ENCODE peak calls at places on chromosomes 16 and 17, in four cellular contexts. F is iris pigment epithelial cell; M is posterior vena cava; T is CD8-positive, alpha-beta memory T cell. D is an unnamed sample.

GRCh38 chr16:74991593-74992403 is 6.9 kb upstream of the WDR59 start:
- DNase-seq in M (no peak), T (no peak), F (no peak), D (no peak)

GRCh38 chr16:78005881-78006280 is 16.5 kb upstream of the CLEC3A start:
- DNase-seq in F (no peak), T (no peak), M (no peak), D (no peak)

GRCh38 chr17:47896672-47897490 is 845 bp downstream of the SP2 start:
- DNase-seq in F (peak; percentile 23), T (no peak), M (no peak), D (no peak)

GRCh38 chr17:12574525-12574924 is 91.2 kb upstream of the MYOCD start:
- DNase-seq in M (no peak), F (no peak), T (no peak), D (no peak)

GRCh38 chr17:46819906-46820351 is 1.4 kb upstream of the WNT3 start:
- DNase-seq in M (no peak), F (no peak), T (no peak), D (no peak)

GRCh38 chr16:83102336-83102735 is 475.6 kb downstream of the CDH13 start:
- DNase-seq in M (no peak), T (no peak), F (no peak), D (no peak)

GRCh38 chr17:56939869-56940484 is 20.9 kb downstream of the COIL start:
- DNase-seq in T (peak; percentile 53), M (no peak), F (peak; percentile 53), D (no peak)

GRCh38 chr16:27571433-27572306 is 21.7 kb downstream of the KATNIP start:
- DNase-seq in T (no peak), M (no peak), F (no peak), D (no peak)

GRCh38 chr16:89322381-89323119 is 105.0 kb downstream of the ZNF778 start:
- DNase-seq in T (no peak), F (peak; percentile 93), M (no peak), D (no peak)

GRCh38 chr16:30628628-30629342 is 18.6 kb upstream of the ZNF689 start:
- DNase-seq in M (peak; percentile 95), T (peak; percentile 77), F (peak; percentile 59), D (peak; percentile 75)

GRCh38 chr17:10737168-10737622 is 7.4 kb upstream of the TMEM220 start:
- DNase-seq in F (peak; percentile 60), T (peak; percentile 46), M (peak; percentile 76), D (no peak)

GRCh38 chr17:77464988-77465357 is 324.2 kb downstream of the SEC14L1 start:
- DNase-seq in T (no peak), M (no peak), F (no peak), D (no peak)

GRCh38 chr16:763386-763785 is 2.9 kb downstream of the MSLN start:
- DNase-seq in T (no peak), F (no peak), M (no peak), D (no peak)

GRCh38 chr16:49643429-49644142 is 212.3 kb downstream of the ZNF423 start:
- DNase-seq in F (peak; percentile 76), M (peak; percentile 79), T (no peak), D (no peak)

GRCh38 chr17:72297326-72298115 is 176.7 kb downstream of the SOX9 start:
- DNase-seq in F (peak; percentile 79), T (no peak), M (no peak), D (no peak)

GRCh38 chr17:3033741-3034577 is 29.4 kb downstream of the OR1D5 start:
- DNase-seq in F (no peak), M (no peak), T (no peak), D (no peak)

GRCh38 chr16:88370365-88370764 is 12.4 kb upstream of the ZNF469 start:
- DNase-seq in F (no peak), T (no peak), M (peak; percentile 43), D (no peak)

GRCh38 chr16:56190903-56191806 is at the start of gene GNAO1:
- DNase-seq in T (peak; percentile 26), F (peak; percentile 43), M (peak; percentile 90), D (peak; percentile 42)

GRCh38 chr16:67668495-67669157 is 2.0 kb downstream of the C16orf86 start:
- DNase-seq in F (no peak), M (no peak), T (peak; percentile 17), D (no peak)

GRCh38 chr17:78324391-78325075 is 35.3 kb downstream of the SOCS3 start:
- DNase-seq in F (peak; percentile 69), T (peak; percentile 38), M (peak; percentile 96), D (no peak)

GRCh38 chr17:34370997-34371395 is 8.0 kb upstream of the CCL1 start:
- DNase-seq in M (peak; percentile 19), F (peak; percentile 14), T (no peak), D (no peak)

GRCh38 chr17:1055751-1056645 is 59.1 kb downstream of the TIMM22 start:
- DNase-seq in T (peak; percentile 20), F (peak; percentile 59), M (no peak), D (no peak)

GRCh38 chr16:23081675-23082119 is 67.6 kb downstream of the USP31 start:
- DNase-seq in F (peak; percentile 66), M (no peak), T (no peak), D (no peak)

GRCh38 chr17:40355123-40355803 is 9.3 kb downstream of the GJD3 start:
- DNase-seq in M (peak; percentile 93), F (no peak), T (peak; percentile 80), D (peak; percentile 68)

GRCh38 chr17:44543213-44543904 is 13.9 kb upstream of the FZD2 start:
- DNase-seq in T (no peak), M (no peak), F (peak; percentile 84), D (no peak)

GRCh38 chr16:1983544-1984346 is at the start of gene GFER:
- DNase-seq in M (peak; percentile 97), T (peak; percentile 52), F (peak; percentile 94), D (peak; percentile 38)

GRCh38 chr17:10198509-10199249 is at the start of gene GAS7:
- DNase-seq in F (no peak), M (peak; percentile 91), T (peak; percentile 45), D (peak; percentile 24)

GRCh38 chr17:29710891-29711418 is 88.2 kb upstream of the CORO6 start:
- DNase-seq in T (no peak), M (no peak), F (peak; percentile 88), D (no peak)

D was measured in T-helper 1 cell.